ENCODE peak calls at places on chromosomes 7 and 10, in five cellular contexts. C, O, J, Y and G are unnamed samples. For H3K4me1, the result is how much of the 10 kb centered on the place peaks cover.

GRCh38 chr7:105521731-105522458 is at the start of gene PUS7:
- DNase-seq in O (peak), J (peak), Y (no peak), C (peak), G (peak)

GRCh38 chr10:27658788-27659187 is 86.8 kb downstream of the MKX start:
- DNase-seq in O (no peak), J (no peak), C (no peak), Y (no peak), G (no peak)

GRCh38 chr10:110420401-110421193 is 77.1 kb upstream of the DUSP5 start:
- DNase-seq in Y (no peak), J (no peak), O (no peak), C (peak), G (no peak)

GRCh38 chr10:9550810-9551209 is 1466.9 kb upstream of the CELF2 start:
- DNase-seq in C (no peak), J (no peak), Y (no peak), O (no peak), G (no peak)

GRCh38 chr10:79202188-79203013 is 133.6 kb downstream of the ZMIZ1 start:
- DNase-seq in O (peak), C (peak), J (peak), Y (no peak), G (peak)

GRCh38 chr10:101781984-101782810 is 1.0 kb downstream of the NPM3 start:
- DNase-seq in J (no peak), O (no peak), C (no peak), Y (no peak), G (no peak)

GRCh38 chr7:120988591-120989299 is at the start of gene CPED1:
- DNase-seq in J (peak), C (peak), Y (no peak), O (peak), G (peak)

GRCh38 chr7:90412458-90413184 is 9.4 kb downstream of the CLDN12 start:
- DNase-seq in Y (no peak), J (peak), C (peak), O (peak), G (peak)

GRCh38 chr7:22653981-22654380 is 73.0 kb upstream of the IL6 start:
- DNase-seq in J (no peak), Y (no peak), O (no peak), C (no peak), G (no peak)

DNA sequence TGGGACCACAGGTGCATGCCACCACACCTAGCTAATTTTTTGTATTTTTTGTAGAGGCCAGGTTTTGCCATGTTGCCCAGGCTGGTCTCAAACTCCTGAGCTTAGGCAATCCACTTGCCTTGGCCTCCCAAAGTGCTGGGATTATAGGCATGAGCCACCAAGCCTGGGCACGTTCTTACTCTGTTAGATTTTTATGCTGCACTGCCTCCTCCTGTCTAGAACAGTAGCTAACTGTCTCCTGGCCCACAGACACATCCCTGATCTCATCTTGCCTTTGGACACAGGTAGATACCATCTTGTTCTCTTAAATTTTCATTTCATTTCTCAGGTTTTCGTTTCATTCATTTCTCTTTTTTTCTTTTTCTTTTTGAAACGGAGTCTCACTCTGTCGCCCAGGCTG is 41.1 kb downstream of the BLVRA start:
- DNase-seq in O (peak), Y (no peak), J (no peak), C (peak), G (no peak)
- TF ChIP-seq JUNB in O (no peak), Y (no peak), J (no peak), C (no peak), G (no peak)

GRCh38 chr7:148712610-148713330 is 14.1 kb downstream of the CUL1 start:
- DNase-seq in O (no peak), C (no peak), Y (no peak), J (no peak), G (no peak)
- H3K4me1 ChIP-seq in O (under half), C (under half), Y (under half), J (under half), G (under half)

DNA sequence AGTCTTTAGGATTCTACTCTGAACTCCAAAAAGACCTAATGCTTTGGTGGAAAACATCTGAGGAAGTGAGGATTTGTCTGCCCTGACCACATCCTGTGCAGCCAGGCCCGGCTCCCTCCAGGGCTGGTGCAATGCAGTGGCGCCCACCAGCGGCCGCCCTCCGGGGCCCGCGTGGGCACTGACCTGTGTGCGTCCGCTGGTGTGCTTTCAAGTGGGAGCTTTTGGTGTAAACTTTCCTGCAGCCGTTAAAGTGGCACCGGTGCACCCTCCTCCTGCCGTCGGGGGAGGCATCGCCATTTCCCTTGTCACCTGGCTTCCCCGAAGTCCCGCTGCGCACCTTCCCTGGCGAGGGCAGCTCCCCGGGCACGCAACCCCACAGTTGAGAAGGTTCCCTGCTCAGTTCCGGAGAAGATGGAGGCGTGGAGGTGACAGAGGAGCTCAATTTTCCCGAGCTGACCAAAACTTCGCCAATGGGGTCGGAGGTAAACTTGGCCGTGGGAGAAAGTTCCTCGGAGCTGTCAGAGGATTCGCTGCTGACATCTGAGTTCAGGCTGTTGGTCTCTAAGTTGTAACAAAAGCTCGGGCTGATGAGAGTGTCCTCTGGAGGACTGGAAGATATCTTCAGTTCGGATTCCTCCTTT is 3.4 kb downstream of the KLF6 start:
- DNase-seq in Y (no peak), J (no peak), O (no peak), C (no peak), G (no peak)
- TF ChIP-seq JUNB in Y (no peak), J (no peak), O (no peak), C (no peak), G (no peak)

DNA sequence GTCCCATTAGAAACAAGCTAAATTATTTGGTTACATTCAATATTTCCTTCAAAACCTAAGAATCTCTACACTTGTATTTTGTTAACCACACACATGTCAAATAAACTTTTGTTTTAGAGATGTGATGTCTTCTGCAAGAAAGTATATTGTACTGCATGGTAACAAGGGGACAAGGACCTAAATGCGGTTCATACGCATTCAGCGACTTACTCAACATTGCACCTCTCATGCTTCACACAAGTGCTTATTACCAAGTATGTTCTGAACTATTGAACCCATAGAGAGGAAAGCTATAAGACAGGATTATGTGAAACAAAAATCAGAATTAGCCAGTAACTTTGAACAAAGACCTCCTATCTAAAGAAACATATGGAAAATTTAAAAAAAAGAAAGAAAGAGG is 68.3 kb downstream of the CREB5 start:
- DNase-seq in J (no peak), O (no peak), C (no peak), Y (no peak), G (no peak)
- H3K4me1 ChIP-seq in J (under half), O (under half), C (under half), Y (under half), G (under half)

GRCh38 chr10:38032881-38033280 is 22.4 kb downstream of the ZNF33A start:
- DNase-seq in J (no peak), C (no peak), O (no peak), Y (no peak), G (no peak)

GRCh38 chr10:38038932-38039245 is 28.4 kb downstream of the ZNF33A start:
- DNase-seq in Y (no peak), O (no peak), C (no peak), J (no peak), G (no peak)

GRCh38 chr10:38043516-38043915 is 33.0 kb downstream of the ZNF33A start:
- DNase-seq in O (no peak), J (no peak), C (no peak), Y (no peak), G (no peak)

GRCh38 chr10:38038107-38038931 is 27.8 kb downstream of the ZNF33A start:
- DNase-seq in J (no peak), Y (peak), C (no peak), O (no peak), G (no peak)
- TF ChIP-seq JUNB in J (no peak), Y (no peak), C (no peak), O (no peak), G (no peak)

GRCh38 chr7:46209611-46210170 is 288.6 kb upstream of the IGFBP3 start:
- DNase-seq in O (no peak), C (no peak), Y (no peak), J (no peak), G (no peak)
- H3K4me1 ChIP-seq in O (under half), C (under half), Y (under half), J (under half), G (under half)

GRCh38 chr7:130910949-130911944 is 177.2 kb upstream of the KLF14 start:
- DNase-seq in J (peak), Y (no peak), C (peak), O (peak), G (peak)
- TF ChIP-seq JUNB in J (no peak), Y (no peak), C (no peak), O (no peak), G (no peak)